ENCODE peak calls at places on chromosome 1, in eight cellular contexts. Y is nucleus accumbens; I is AG09319; W is GM10248; M is effector memory CD8-positive, alpha-beta T cell; F is mammary epithelial cell; T is ELF-1; G is NCI-H2029 treated with DMSO at 0.1 percent for 48 hours. D is an unnamed sample.

GRCh38 chr1:246492611-246493245 is 14.4 kb downstream of the SMYD3 start:
- DNase-seq in Y (no peak), I (peak), W (peak), M (no peak), F (peak), T (peak), G (peak), D (peak)

GRCh38 chr1:208184993-208185703 is 59.0 kb downstream of the PLXNA2 start:
- DNase-seq in Y (no peak), I (no peak), W (no peak), M (no peak), F (no peak), T (no peak), G (no peak), D (no peak)

GRCh38 chr1:1121611-1122077 is 5.8 kb upstream of the C1orf159 start:
- DNase-seq in Y (no peak), I (no peak), W (no peak), M (no peak), F (no peak), T (no peak), G (no peak), D (no peak)

GRCh38 chr1:81377406-81377805 is 423.3 kb upstream of the ADGRL2 start:
- DNase-seq in Y (no peak), I (no peak), W (no peak), M (no peak), F (no peak), T (peak), G (no peak), D (no peak)

GRCh38 chr1:87869563-87869962 is 540.9 kb downstream of the LMO4 start:
- DNase-seq in Y (no peak), I (peak), W (no peak), M (no peak), F (peak), T (no peak), G (no peak), D (no peak)

GRCh38 chr1:203462878-203463277 is 12.7 kb upstream of the PRELP start:
- DNase-seq in Y (no peak), I (peak), W (no peak), M (no peak), F (peak), T (no peak), G (no peak), D (no peak)

GRCh38 chr1:77756052-77756754 is 3.4 kb downstream of the USP33 start:
- DNase-seq in Y (no peak), I (no peak), W (no peak), M (no peak), F (no peak), T (no peak), G (no peak), D (no peak)

GRCh38 chr1:38125837-38126520 is 79.4 kb upstream of the POU3F1 start:
- DNase-seq in Y (no peak), I (no peak), W (no peak), M (no peak), F (peak), T (peak), G (no peak), D (no peak)

GRCh38 chr1:160186734-160187133 is 3.6 kb upstream of the CASQ1 start:
- DNase-seq in Y (no peak), I (no peak), W (no peak), M (no peak), F (no peak), T (no peak), G (no peak), D (no peak)